ENCODE peak calls at places on chromosome 15, in seven cellular contexts. One of them, this sample, is unnamed. For H3K4me1 and H3K9me3, the result is how much of the 10 kb centered on the place peaks cover.

GRCh38 chr15:67744331-67745058 is 80.8 kb upstream of the SKOR1 start:
- DNase-seq in left ventricle myocardium inferior: no peak
- DNase-seq in HCT116: no peak
- DNase-seq in endothelial cell of umbilical vein: no peak
- DNase-seq in cardiac muscle cell: no peak
- DNase-seq in uterus: no peak
- DNase-seq in DND-41: no peak
- DNase-seq in this sample: no peak

GRCh38 chr15:50883903-50884302 is 24.6 kb upstream of the AP4E1 start:
- DNase-seq in cardiac muscle cell: no peak
- DNase-seq in endothelial cell of umbilical vein: peak
- DNase-seq in left ventricle myocardium inferior: no peak
- DNase-seq in DND-41: peak
- DNase-seq in uterus: no peak
- DNase-seq in HCT116: no peak
- DNase-seq in this sample: no peak

GRCh38 chr15:37109952-37110630 is 9.7 kb upstream of the MEIS2 start:
- DNase-seq in HCT116: no peak
- DNase-seq in endothelial cell of umbilical vein: no peak
- DNase-seq in DND-41: no peak
- DNase-seq in cardiac muscle cell: peak
- DNase-seq in uterus: peak
- DNase-seq in left ventricle myocardium inferior: peak
- DNase-seq in this sample: peak

GRCh38 chr15:81229596-81229995 is 32.9 kb downstream of the IL16 start:
- DNase-seq in left ventricle myocardium inferior: peak
- DNase-seq in endothelial cell of umbilical vein: no peak
- DNase-seq in cardiac muscle cell: no peak
- DNase-seq in uterus: peak
- DNase-seq in DND-41: no peak
- DNase-seq in HCT116: no peak
- DNase-seq in this sample: no peak

GRCh38 chr15:26038693-26039092 is 175.6 kb upstream of the ATP10A start:
- DNase-seq in DND-41: no peak
- DNase-seq in uterus: no peak
- DNase-seq in HCT116: no peak
- DNase-seq in cardiac muscle cell: no peak
- DNase-seq in left ventricle myocardium inferior: no peak
- DNase-seq in endothelial cell of umbilical vein: no peak
- DNase-seq in this sample: no peak

GRCh38 chr15:67011620-67012005 is 53.8 kb upstream of the SMAD3 start:
- DNase-seq in endothelial cell of umbilical vein: no peak
- DNase-seq in left ventricle myocardium inferior: no peak
- DNase-seq in HCT116: no peak
- DNase-seq in DND-41: no peak
- DNase-seq in cardiac muscle cell: no peak
- DNase-seq in uterus: no peak
- DNase-seq in this sample: no peak

GRCh38 chr15:98966036-98966787 is 41.4 kb downstream of the PGPEP1L start:
- DNase-seq in endothelial cell of umbilical vein: no peak
- DNase-seq in uterus: no peak
- DNase-seq in cardiac muscle cell: peak
- DNase-seq in left ventricle myocardium inferior: no peak
- DNase-seq in HCT116: no peak
- DNase-seq in DND-41: no peak
- DNase-seq in this sample: no peak

GRCh38 chr15:62989366-62990055 is 53.0 kb upstream of the TPM1 start:
- DNase-seq in HCT116: no peak
- DNase-seq in endothelial cell of umbilical vein: peak
- DNase-seq in cardiac muscle cell: no peak
- DNase-seq in DND-41: no peak
- DNase-seq in uterus: no peak
- DNase-seq in left ventricle myocardium inferior: no peak
- DNase-seq in this sample: no peak

GRCh38 chr15:57323299-57323805 is 53.0 kb upstream of the CGNL1 start:
- DNase-seq in DND-41: no peak
- DNase-seq in endothelial cell of umbilical vein: no peak
- DNase-seq in uterus: no peak
- DNase-seq in HCT116: no peak
- DNase-seq in left ventricle myocardium inferior: peak
- DNase-seq in cardiac muscle cell: no peak
- DNase-seq in this sample: no peak

GRCh38 chr15:74752486-74753395 is 4.1 kb downstream of the CYP1A2 start:
- DNase-seq in left ventricle myocardium inferior: no peak
- DNase-seq in cardiac muscle cell: no peak
- DNase-seq in uterus: no peak
- DNase-seq in DND-41: no peak
- DNase-seq in endothelial cell of umbilical vein: no peak
- DNase-seq in HCT116: no peak
- DNase-seq in this sample: no peak

GRCh38 chr15:65862682-65863081 is 6.6 kb upstream of the RAB11A start:
- DNase-seq in uterus: no peak
- DNase-seq in endothelial cell of umbilical vein: peak
- DNase-seq in left ventricle myocardium inferior: no peak
- DNase-seq in DND-41: peak
- DNase-seq in cardiac muscle cell: peak
- DNase-seq in HCT116: peak
- DNase-seq in this sample: no peak

GRCh38 chr15:69891070-69891491 is 206.6 kb downstream of the TLE3 start:
- DNase-seq in cardiac muscle cell: no peak
- DNase-seq in DND-41: no peak
- DNase-seq in left ventricle myocardium inferior: no peak
- DNase-seq in uterus: no peak
- DNase-seq in HCT116: no peak
- DNase-seq in endothelial cell of umbilical vein: no peak
- DNase-seq in this sample: no peak

GRCh38 chr15:92932946-92933649 is 33.0 kb downstream of the CHD2 start:
- DNase-seq in HCT116: no peak
- DNase-seq in left ventricle myocardium inferior: no peak
- DNase-seq in uterus: no peak
- DNase-seq in cardiac muscle cell: no peak
- DNase-seq in DND-41: no peak
- DNase-seq in endothelial cell of umbilical vein: no peak
- DNase-seq in this sample: no peak

GRCh38 chr15:92936138-92936537 is 36.0 kb downstream of the CHD2 start:
- DNase-seq in endothelial cell of umbilical vein: no peak
- DNase-seq in DND-41: no peak
- DNase-seq in uterus: no peak
- DNase-seq in HCT116: no peak
- DNase-seq in left ventricle myocardium inferior: no peak
- DNase-seq in cardiac muscle cell: no peak
- DNase-seq in this sample: no peak

GRCh38 chr15:92936693-92937092 is 36.6 kb downstream of the CHD2 start:
- DNase-seq in uterus: no peak
- DNase-seq in endothelial cell of umbilical vein: no peak
- DNase-seq in DND-41: no peak
- DNase-seq in left ventricle myocardium inferior: no peak
- DNase-seq in cardiac muscle cell: no peak
- DNase-seq in HCT116: no peak
- DNase-seq in this sample: no peak

GRCh38 chr15:92937880-92938279 is 37.8 kb downstream of the CHD2 start:
- DNase-seq in DND-41: no peak
- DNase-seq in uterus: no peak
- DNase-seq in endothelial cell of umbilical vein: no peak
- DNase-seq in HCT116: no peak
- DNase-seq in cardiac muscle cell: no peak
- DNase-seq in left ventricle myocardium inferior: no peak
- DNase-seq in this sample: no peak

GRCh38 chr15:92934706-92935105 is 34.6 kb downstream of the CHD2 start:
- DNase-seq in cardiac muscle cell: no peak
- DNase-seq in endothelial cell of umbilical vein: no peak
- DNase-seq in left ventricle myocardium inferior: no peak
- DNase-seq in DND-41: no peak
- DNase-seq in uterus: no peak
- DNase-seq in HCT116: no peak
- DNase-seq in this sample: no peak
- H3K4me1 ChIP-seq in cardiac muscle cell: under half
- H3K4me1 ChIP-seq in endothelial cell of umbilical vein: under half
- H3K4me1 ChIP-seq in left ventricle myocardium inferior: under half
- H3K4me1 ChIP-seq in DND-41: under half
- H3K4me1 ChIP-seq in uterus: under half
- H3K4me1 ChIP-seq in HCT116: under half
- H3K4me1 ChIP-seq in this sample: under half

DNA sequence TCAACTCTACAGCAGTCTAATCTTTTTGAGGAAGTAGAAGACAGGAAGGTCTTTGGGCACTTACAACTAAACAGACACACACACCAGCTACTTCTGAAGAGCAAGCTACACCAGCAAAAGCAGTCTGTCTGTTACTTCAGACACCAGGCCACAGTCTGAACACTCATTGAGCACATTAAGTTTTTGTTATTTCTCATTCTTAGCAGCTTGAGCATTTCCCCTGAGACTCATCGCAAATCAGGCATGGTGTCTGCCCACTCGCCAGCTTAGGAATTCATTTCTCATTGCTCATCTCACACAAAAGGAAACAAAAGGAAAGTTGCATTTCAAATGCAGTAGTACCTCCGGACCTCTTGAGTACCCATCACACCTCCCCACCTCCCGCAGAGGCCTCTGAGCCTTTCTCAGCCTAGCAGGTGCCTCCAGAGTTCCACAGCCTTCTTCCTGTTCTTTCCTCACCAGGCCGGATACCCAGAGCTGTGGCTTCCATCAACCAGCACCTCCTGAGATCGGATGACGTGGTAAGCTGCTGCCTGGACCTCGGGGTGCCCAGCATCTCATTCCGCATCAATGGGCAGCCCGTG is 302.0 kb downstream of the RYR3 start:
- DNase-seq in endothelial cell of umbilical vein: no peak
- DNase-seq in left ventricle myocardium inferior: no peak
- DNase-seq in HCT116: no peak
- DNase-seq in DND-41: no peak
- DNase-seq in uterus: no peak
- DNase-seq in cardiac muscle cell: no peak
- DNase-seq in this sample: no peak
- H3K9me3 ChIP-seq in endothelial cell of umbilical vein: under half
- H3K9me3 ChIP-seq in left ventricle myocardium inferior: under half
- H3K9me3 ChIP-seq in HCT116: under half
- H3K9me3 ChIP-seq in DND-41: under half
- H3K9me3 ChIP-seq in uterus: under half
- H3K9me3 ChIP-seq in cardiac muscle cell: under half
- H3K9me3 ChIP-seq in this sample: under half

GRCh38 chr15:27527490-27528067 is 556.6 kb downstream of the GABRG3 start:
- DNase-seq in left ventricle myocardium inferior: no peak
- DNase-seq in HCT116: no peak
- DNase-seq in cardiac muscle cell: no peak
- DNase-seq in DND-41: no peak
- DNase-seq in uterus: no peak
- DNase-seq in endothelial cell of umbilical vein: no peak
- DNase-seq in this sample: no peak
- TF ChIP-seq CTCF in left ventricle myocardium inferior: no peak
- TF ChIP-seq CTCF in HCT116: no peak
- TF ChIP-seq CTCF in cardiac muscle cell: no peak
- TF ChIP-seq CTCF in DND-41: no peak
- TF ChIP-seq CTCF in uterus: no peak
- TF ChIP-seq CTCF in endothelial cell of umbilical vein: no peak
- TF ChIP-seq CTCF in this sample: no peak

GRCh38 chr15:48541659-48542334 is 103.7 kb downstream of the FBN1 start:
- DNase-seq in cardiac muscle cell: no peak
- DNase-seq in endothelial cell of umbilical vein: peak
- DNase-seq in HCT116: no peak
- DNase-seq in DND-41: no peak
- DNase-seq in uterus: no peak
- DNase-seq in left ventricle myocardium inferior: no peak
- DNase-seq in this sample: no peak

GRCh38 chr15:48547305-48547704 is 98.2 kb downstream of the FBN1 start:
- DNase-seq in left ventricle myocardium inferior: no peak
- DNase-seq in endothelial cell of umbilical vein: peak
- DNase-seq in HCT116: no peak
- DNase-seq in cardiac muscle cell: no peak
- DNase-seq in uterus: no peak
- DNase-seq in DND-41: no peak
- DNase-seq in this sample: no peak

GRCh38 chr15:48538941-48539340 is 106.6 kb downstream of the FBN1 start:
- DNase-seq in cardiac muscle cell: no peak
- DNase-seq in DND-41: no peak
- DNase-seq in HCT116: no peak
- DNase-seq in uterus: no peak
- DNase-seq in left ventricle myocardium inferior: no peak
- DNase-seq in endothelial cell of umbilical vein: no peak
- DNase-seq in this sample: no peak

GRCh38 chr15:48548376-48548775 is 97.1 kb downstream of the FBN1 start:
- DNase-seq in uterus: no peak
- DNase-seq in cardiac muscle cell: no peak
- DNase-seq in left ventricle myocardium inferior: no peak
- DNase-seq in endothelial cell of umbilical vein: no peak
- DNase-seq in DND-41: no peak
- DNase-seq in HCT116: no peak
- DNase-seq in this sample: no peak

DNA sequence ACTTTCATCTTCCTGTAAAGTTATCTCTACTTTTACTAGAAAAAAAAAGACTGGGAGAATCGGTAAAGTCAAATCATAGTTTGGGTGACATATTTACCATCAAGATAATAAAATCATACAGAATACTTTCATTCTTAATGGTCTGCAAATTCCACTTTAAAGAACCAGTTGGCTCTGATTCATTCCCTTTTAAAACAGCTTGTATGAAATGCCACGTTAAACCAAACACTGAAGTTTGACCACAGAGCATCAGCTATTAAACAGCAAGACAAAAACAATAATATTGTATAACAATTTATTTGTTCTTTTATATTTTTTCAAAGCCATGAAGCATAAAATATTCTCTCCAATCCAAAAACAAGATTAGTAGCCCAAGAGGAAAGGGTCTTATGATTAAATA is 100.7 kb downstream of the FBN1 start:
- DNase-seq in uterus: no peak
- DNase-seq in left ventricle myocardium inferior: no peak
- DNase-seq in cardiac muscle cell: no peak
- DNase-seq in HCT116: no peak
- DNase-seq in endothelial cell of umbilical vein: no peak
- DNase-seq in DND-41: no peak
- DNase-seq in this sample: no peak
- H3K4me1 ChIP-seq in uterus: under half
- H3K4me1 ChIP-seq in left ventricle myocardium inferior: under half
- H3K4me1 ChIP-seq in cardiac muscle cell: under half
- H3K4me1 ChIP-seq in HCT116: under half
- H3K4me1 ChIP-seq in endothelial cell of umbilical vein: under half
- H3K4me1 ChIP-seq in DND-41: under half
- H3K4me1 ChIP-seq in this sample: under half

DNA sequence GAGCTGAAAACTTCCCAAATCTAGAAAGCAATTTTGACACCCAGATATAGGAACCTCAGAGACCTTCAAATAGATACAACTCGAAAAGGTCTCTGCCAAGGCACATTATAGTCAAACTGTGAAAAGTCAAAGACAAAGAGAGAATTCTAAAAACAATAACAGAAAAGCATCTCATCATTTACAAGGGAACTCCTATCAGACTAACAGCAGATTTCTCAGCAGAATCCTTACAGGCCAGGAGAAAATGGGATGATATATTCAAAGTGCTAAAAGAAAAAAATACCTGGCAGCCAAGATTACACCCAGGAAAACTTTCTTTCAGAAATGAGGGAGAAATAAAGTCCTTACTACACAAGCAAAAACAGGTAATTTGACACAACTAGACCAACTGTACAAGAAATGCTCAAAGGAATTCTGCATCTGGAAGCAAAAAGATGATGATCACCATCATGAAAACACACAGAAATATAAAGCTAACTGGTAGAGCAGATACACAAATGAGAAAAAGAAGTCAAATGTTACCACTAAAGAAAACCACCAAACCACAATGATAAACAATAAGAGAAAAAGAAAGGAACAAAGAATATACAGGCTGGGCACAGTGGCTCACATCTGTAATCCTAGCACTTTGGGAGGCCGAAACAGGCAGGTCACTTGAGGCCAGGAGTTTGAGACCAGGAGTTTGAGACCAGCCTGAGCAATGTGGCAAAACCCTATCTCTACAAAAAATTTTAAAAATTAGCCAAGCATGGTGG is 50.4 kb downstream of the ADAM10 start:
- DNase-seq in endothelial cell of umbilical vein: no peak
- DNase-seq in left ventricle myocardium inferior: no peak
- DNase-seq in cardiac muscle cell: no peak
- DNase-seq in uterus: no peak
- DNase-seq in DND-41: peak
- DNase-seq in HCT116: no peak
- DNase-seq in this sample: no peak
- H3K9me3 ChIP-seq in endothelial cell of umbilical vein: under half
- H3K9me3 ChIP-seq in left ventricle myocardium inferior: under half
- H3K9me3 ChIP-seq in cardiac muscle cell: under half
- H3K9me3 ChIP-seq in uterus: under half
- H3K9me3 ChIP-seq in DND-41: under half
- H3K9me3 ChIP-seq in HCT116: under half
- H3K9me3 ChIP-seq in this sample: under half